ENCODE peak calls at places on chromosome 6, in six cellular contexts. E, X, K, J, C and N are unnamed samples.

GRCh38 chr6:99002826-99003225 is 55.1 kb upstream of the FBXL4 start:
- DNase-seq in E (peak; percentile 55), X (no peak), K (no peak), J (no peak), C (no peak), N (no peak)

GRCh38 chr6:34834789-34835518 is 43.1 kb downstream of the BLTP3A start:
- DNase-seq in E (no peak), X (no peak), K (peak; percentile 11), J (peak; percentile 79), C (no peak), N (no peak)

GRCh38 chr6:160217863-160218262 is 40.8 kb downstream of the SLC22A2 start:
- DNase-seq in E (no peak), X (no peak), K (no peak), J (no peak), C (no peak), N (no peak)

GRCh38 chr6:11460837-11461661 is 76.5 kb upstream of the TMEM170B start:
- DNase-seq in E (no peak), X (no peak), K (no peak), J (no peak), C (no peak), N (no peak)

GRCh38 chr6:55953384-55953783 is 78.0 kb upstream of the BMP5 start:
- DNase-seq in E (peak; percentile 60), X (no peak), K (peak; percentile 25), J (peak; percentile 36), C (peak; percentile 15), N (peak; percentile 22)

GRCh38 chr6:139839506-139840156 is 465.2 kb upstream of the CITED2 start:
- DNase-seq in E (no peak), X (no peak), K (no peak), J (no peak), C (no peak), N (no peak)

GRCh38 chr6:155117266-155117665 is 122.2 kb downstream of the TIAM2 start:
- DNase-seq in E (no peak), X (no peak), K (peak; percentile 92), J (no peak), C (no peak), N (no peak)

GRCh38 chr6:44859901-44860410 is 468.2 kb upstream of the RUNX2 start:
- DNase-seq in E (no peak), X (no peak), K (no peak), J (no peak), C (no peak), N (no peak)

GRCh38 chr6:35948725-35949124 is 27.8 kb upstream of the SRPK1 start:
- DNase-seq in E (peak; percentile 34), X (peak; percentile 31), K (no peak), J (no peak), C (peak; percentile 40), N (no peak)

GRCh38 chr6:45416700-45417099 is 39.0 kb upstream of the SUPT3H start:
- DNase-seq in E (no peak), X (no peak), K (peak; percentile 31), J (no peak), C (no peak), N (no peak)

GRCh38 chr6:19608546-19608945 is 228.6 kb upstream of the ID4 start:
- DNase-seq in E (no peak), X (no peak), K (no peak), J (no peak), C (no peak), N (no peak)

GRCh38 chr6:106613590-106613989 is 15.7 kb downstream of the RTN4IP1 start:
- DNase-seq in E (no peak), X (no peak), K (no peak), J (no peak), C (no peak), N (no peak)

GRCh38 chr6:35052694-35053565 is 88.2 kb downstream of the TCP11 start:
- DNase-seq in E (no peak), X (peak; percentile 70), K (no peak), J (no peak), C (no peak), N (peak; percentile 37)

GRCh38 chr6:107991939-107992560 is 34.0 kb upstream of the SEC63 start:
- DNase-seq in E (no peak), X (no peak), K (no peak), J (peak; percentile 25), C (no peak), N (no peak)

GRCh38 chr6:75493400-75494064 is at the start of gene FILIP1:
- DNase-seq in E (peak; percentile 24), X (peak; percentile 72), K (no peak), J (no peak), C (no peak), N (peak; percentile 64)

GRCh38 chr6:1872649-1873131 is 263.0 kb downstream of the FOXC1 start:
- DNase-seq in E (peak; percentile 76), X (peak; percentile 52), K (peak; percentile 56), J (no peak), C (no peak), N (peak; percentile 32)

GRCh38 chr6:139540276-139540675 is 165.8 kb upstream of the CITED2 start:
- DNase-seq in E (peak; percentile 50), X (no peak), K (peak; percentile 64), J (peak; percentile 50), C (no peak), N (no peak)

GRCh38 chr6:31356946-31357466 is at the start of gene HLA-B:
- DNase-seq in E (peak; percentile 91), X (peak; percentile 71), K (peak; percentile 73), J (peak; percentile 90), C (peak; percentile 47), N (peak; percentile 87)

GRCh38 chr6:134883314-134883713 is 66.6 kb downstream of the ALDH8A1 start:
- DNase-seq in E (no peak), X (no peak), K (no peak), J (no peak), C (no peak), N (no peak)

GRCh38 chr6:31246051-31246495 is 25.8 kb downstream of the HLA-C start:
- DNase-seq in E (peak; percentile 10), X (no peak), K (peak; percentile 64), J (peak; percentile 95), C (peak; percentile 59), N (peak; percentile 75)

GRCh38 chr6:3808759-3809514 is 40.2 kb upstream of the FAM50B start:
- DNase-seq in E (no peak), X (no peak), K (peak; percentile 88), J (peak; percentile 90), C (peak; percentile 66), N (peak; percentile 59)

DNA sequence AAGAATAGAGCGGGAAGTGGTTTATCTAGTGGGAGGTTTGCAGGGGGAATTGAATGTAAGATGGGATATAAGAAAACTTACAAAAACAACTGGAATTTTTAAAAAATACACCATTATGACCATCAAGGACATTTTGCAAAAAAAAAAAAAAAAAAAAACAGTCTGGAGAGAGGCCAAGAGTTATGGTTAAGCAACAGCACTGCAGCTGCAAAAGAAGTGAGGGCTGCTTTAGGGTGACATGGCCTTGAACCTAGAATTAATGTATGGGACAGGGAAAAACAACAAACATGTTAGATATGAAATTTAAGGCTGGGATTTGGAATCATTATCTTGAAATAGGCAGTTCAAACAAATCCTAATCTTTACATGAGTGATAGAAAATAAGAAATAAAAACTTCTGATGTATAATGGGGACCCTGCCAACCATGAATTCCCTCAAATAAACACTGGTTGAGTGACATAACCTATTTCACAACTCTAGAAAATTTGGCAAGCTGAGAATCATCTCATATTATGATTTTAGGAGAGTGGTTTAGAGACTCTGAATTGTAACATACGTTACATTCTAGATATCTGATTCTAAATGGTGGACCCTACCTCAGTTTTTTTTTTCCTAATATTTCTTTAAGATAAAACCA is 40.1 kb downstream of the PLAGL1 start:
- DNase-seq in E (no peak), X (no peak), K (peak; percentile 13), J (no peak), C (no peak), N (no peak)
- TF ChIP-seq EZH2 in E (no peak), X (no peak), K (no peak), J (no peak), C (no peak), N (no peak)

GRCh38 chr6:85049282-85049681 is 284.9 kb upstream of the TBX18 start:
- DNase-seq in E (no peak), X (no peak), K (no peak), J (no peak), C (no peak), N (no peak)

GRCh38 chr6:85044336-85044735 is 279.9 kb upstream of the TBX18 start:
- DNase-seq in E (no peak), X (no peak), K (no peak), J (no peak), C (no peak), N (no peak)

GRCh38 chr6:85047818-85048217 is 283.4 kb upstream of the TBX18 start:
- DNase-seq in E (peak; percentile 5), X (no peak), K (no peak), J (no peak), C (no peak), N (no peak)
- TF ChIP-seq EZH2 in E (no peak), X (no peak), K (no peak), J (no peak), C (no peak), N (no peak)

GRCh38 chr6:33192671-33193602 is 670 bp upstream of the COL11A2 start:
- DNase-seq in E (no peak), X (peak; percentile 46), K (no peak), J (no peak), C (no peak), N (peak; percentile 56)
- TF ChIP-seq EZH2 in E (no peak), X (peak; percentile 78), K (peak; percentile 58), J (no peak), C (no peak), N (peak; percentile 47)

DNA sequence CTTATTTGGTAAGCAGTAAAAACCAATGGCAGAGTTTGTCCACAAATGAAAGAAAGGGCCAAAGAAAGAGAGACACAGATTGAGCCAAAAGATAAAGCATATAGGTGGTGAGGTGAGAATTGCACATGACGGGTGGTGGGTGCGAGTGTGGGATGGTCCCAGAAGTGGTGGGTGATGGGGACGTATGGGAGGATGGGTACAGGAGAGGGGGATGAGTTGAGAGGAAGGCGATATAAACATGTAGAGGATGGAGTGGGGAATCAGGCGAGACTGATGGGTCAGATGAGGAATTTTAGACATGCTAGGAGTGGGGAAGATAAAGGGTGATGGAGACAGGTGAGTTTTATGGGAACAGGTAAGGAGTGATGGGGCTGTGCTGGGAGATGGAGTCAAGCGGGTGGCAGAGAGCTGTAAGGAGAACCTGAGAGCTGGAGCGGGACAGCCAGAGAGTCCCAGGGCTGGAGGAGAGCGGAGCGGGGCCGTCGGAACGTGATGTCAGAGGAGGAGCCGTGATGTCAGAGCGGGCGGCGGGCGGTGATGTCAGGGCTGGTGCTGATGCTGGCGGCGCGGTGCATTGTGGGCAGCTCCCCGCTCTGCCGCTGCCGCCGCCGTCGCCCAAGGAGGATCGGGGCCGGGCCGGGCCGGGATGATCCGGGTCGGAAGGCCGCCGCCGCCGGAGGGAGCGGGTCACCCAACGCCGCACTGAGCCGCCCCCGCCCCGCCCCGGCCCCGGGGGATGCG is at the start of gene TTBK1:
- DNase-seq in E (no peak), X (peak; percentile 65), K (no peak), J (no peak), C (no peak), N (no peak)
- TF ChIP-seq EZH2 in E (no peak), X (no peak), K (peak; percentile 89), J (peak; percentile 96), C (no peak), N (no peak)

GRCh38 chr6:10414766-10415592 is at the start of gene TFAP2A:
- DNase-seq in E (peak; percentile 86), X (peak; percentile 89), K (peak; percentile 31), J (peak; percentile 96), C (no peak), N (peak; percentile 63)
- TF ChIP-seq EZH2 in E (no peak), X (peak; percentile 16), K (peak; percentile 21), J (no peak), C (no peak), N (no peak)